ENCODE peak calls at places on chromosomes 4 and X, in seven cellular contexts. K is dorsolateral prefrontal cortex, J is cardiac fibroblast, L is AG09309, N is astrocyte of the spinal cord, I is tibial artery, M is omental fat pad. C is an unnamed sample.

GRCh38 chrX:70421618-70422017 is 1.5 kb upstream of the GDPD2 start:
- DNase-seq in K (no peak), J (peak), L (no peak), N (no peak), I (no peak), M (no peak), C (no peak)

GRCh38 chr4:135184715-135185114 is 983.1 kb upstream of the PABPC4L start:
- DNase-seq in K (no peak), J (no peak), L (no peak), N (no peak), I (no peak), M (no peak), C (no peak)

GRCh38 chr4:114078636-114079035 is 99.2 kb upstream of the ARSJ start:
- DNase-seq in K (no peak), J (peak), L (peak), N (no peak), I (no peak), M (no peak), C (no peak)

GRCh38 chrX:33949300-33949699 is 182.8 kb downstream of the FAM47A start:
- DNase-seq in K (no peak), J (no peak), L (no peak), N (no peak), I (no peak), M (no peak), C (no peak)

GRCh38 chr4:51845055-51845426 is 2.1 kb downstream of the DCUN1D4 start:
- DNase-seq in K (no peak), J (no peak), L (no peak), N (no peak), I (no peak), M (no peak), C (no peak)

GRCh38 chr4:153067376-153067775 is 131.3 kb downstream of the FHDC1 start:
- DNase-seq in K (no peak), J (peak), L (no peak), N (peak), I (no peak), M (no peak), C (no peak)

GRCh38 chr4:27005512-27006246 is 145.0 kb downstream of the STIM2 start:
- DNase-seq in K (no peak), J (peak), L (peak), N (peak), I (no peak), M (no peak), C (no peak)

GRCh38 chr4:15832523-15833451 is 54.7 kb downstream of the CD38 start:
- DNase-seq in K (no peak), J (no peak), L (no peak), N (no peak), I (no peak), M (no peak), C (no peak)

GRCh38 chrX:40908857-40909475 is 173.6 kb upstream of the MED14 start:
- DNase-seq in K (no peak), J (peak), L (no peak), N (peak), I (no peak), M (no peak), C (no peak)

GRCh38 chr4:74682567-74683359 is 111.6 kb downstream of the BTC start:
- DNase-seq in K (no peak), J (peak), L (peak), N (peak), I (no peak), M (no peak), C (no peak)

GRCh38 chrX:133335027-133335426 is 80.3 kb downstream of the GPC4 start:
- DNase-seq in K (no peak), J (peak), L (peak), N (peak), I (no peak), M (no peak), C (no peak)

GRCh38 chr4:73776363-73776762 is 36.0 kb downstream of the CXCL8 start:
- DNase-seq in K (no peak), J (peak), L (peak), N (peak), I (peak), M (no peak), C (no peak)

GRCh38 chr4:60682901-60683300 is 517.2 kb upstream of the ADGRL3 start:
- DNase-seq in K (no peak), J (peak), L (peak), N (peak), I (no peak), M (no peak), C (no peak)

GRCh38 chr4:74628808-74629616 is 165.3 kb downstream of the BTC start:
- DNase-seq in K (no peak), J (no peak), L (no peak), N (no peak), I (no peak), M (no peak), C (no peak)

GRCh38 chr4:47531241-47531953 is 46.3 kb downstream of the ATP10D start:
- DNase-seq in K (no peak), J (peak), L (no peak), N (peak), I (no peak), M (no peak), C (no peak)

GRCh38 chr4:2416564-2417195 is 1.8 kb downstream of the ZFYVE28 start:
- DNase-seq in K (no peak), J (no peak), L (no peak), N (peak), I (no peak), M (no peak), C (no peak)

GRCh38 chr4:122450847-122451246 is 5.7 kb downstream of the IL2 start:
- DNase-seq in K (no peak), J (peak), L (no peak), N (peak), I (no peak), M (no peak), C (no peak)

GRCh38 chr4:150164956-150165355 is 86.7 kb downstream of the DCLK2 start:
- DNase-seq in K (no peak), J (no peak), L (no peak), N (no peak), I (no peak), M (no peak), C (no peak)

GRCh38 chr4:15675363-15675762 is 6.3 kb upstream of the FAM200B start:
- DNase-seq in K (no peak), J (no peak), L (no peak), N (no peak), I (no peak), M (no peak), C (no peak)

GRCh38 chr4:111475001-111475400 is 670.3 kb upstream of the FAM241A start:
- DNase-seq in K (no peak), J (peak), L (peak), N (peak), I (no peak), M (no peak), C (no peak)

GRCh38 chr4:117527601-117528000 is 442.2 kb upstream of the TRAM1L1 start:
- DNase-seq in K (no peak), J (no peak), L (no peak), N (no peak), I (no peak), M (no peak), C (no peak)

GRCh38 chr4:165476214-165477098 is 97.6 kb downstream of the CPE start:
- DNase-seq in K (no peak), J (peak), L (no peak), N (peak), I (no peak), M (no peak), C (no peak)

GRCh38 chr4:125390126-125390525 is 75.4 kb downstream of the FAT4 start:
- DNase-seq in K (no peak), J (peak), L (peak), N (peak), I (no peak), M (no peak), C (no peak)

GRCh38 chr4:56705373-56705772 is 24.3 kb upstream of the HOPX start:
- DNase-seq in K (no peak), J (no peak), L (no peak), N (no peak), I (no peak), M (no peak), C (no peak)

DNA sequence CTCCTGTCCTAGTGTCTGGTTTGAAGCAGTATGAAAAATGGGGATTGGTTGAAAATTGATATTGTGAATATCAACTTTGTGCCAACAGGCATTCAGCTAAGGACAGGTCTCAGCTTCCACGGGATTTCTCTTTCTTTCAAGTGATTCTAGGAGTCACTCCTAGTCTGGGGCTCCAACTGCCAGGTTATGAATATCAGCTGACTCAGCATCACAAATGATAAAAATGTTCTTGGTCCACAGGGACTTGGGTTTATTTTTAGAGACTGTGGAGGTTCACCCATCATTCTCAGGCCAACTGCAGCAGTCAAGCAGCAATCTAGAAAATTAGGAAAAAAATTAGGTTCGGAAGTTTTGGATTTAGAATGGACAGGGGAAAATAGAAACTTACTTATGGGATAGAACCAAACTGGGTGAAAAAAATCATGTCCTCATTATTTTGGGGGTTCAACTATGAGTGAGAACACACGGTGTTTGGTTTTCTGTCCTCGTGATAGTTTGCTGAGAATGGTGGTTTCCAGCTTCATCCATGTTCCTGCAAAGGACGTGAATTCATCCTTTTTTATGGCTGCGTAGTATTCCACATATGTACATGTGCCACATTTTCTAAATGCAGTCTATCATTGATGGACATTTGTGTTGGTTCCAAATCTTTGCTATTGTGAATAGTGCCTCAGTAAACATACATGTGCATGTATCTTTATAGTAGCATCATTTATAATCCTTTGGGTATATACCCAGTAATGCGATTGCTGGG is 29.0 kb upstream of the TCP11X1 start:
- DNase-seq in K (no peak), J (no peak), L (no peak), N (no peak), I (no peak), M (no peak), C (no peak)
- TF ChIP-seq CTCF in K (no peak), J (no peak), L (no peak), N (no peak), I (no peak), M (no peak), C (no peak)

GRCh38 chrX:110116581-110116980 is 113.7 kb downstream of the TMEM164 start:
- DNase-seq in K (no peak), J (no peak), L (no peak), N (no peak), I (no peak), M (no peak), C (no peak)
- TF ChIP-seq CTCF in K (no peak), J (no peak), L (no peak), N (no peak), I (no peak), M (no peak), C (no peak)

DNA sequence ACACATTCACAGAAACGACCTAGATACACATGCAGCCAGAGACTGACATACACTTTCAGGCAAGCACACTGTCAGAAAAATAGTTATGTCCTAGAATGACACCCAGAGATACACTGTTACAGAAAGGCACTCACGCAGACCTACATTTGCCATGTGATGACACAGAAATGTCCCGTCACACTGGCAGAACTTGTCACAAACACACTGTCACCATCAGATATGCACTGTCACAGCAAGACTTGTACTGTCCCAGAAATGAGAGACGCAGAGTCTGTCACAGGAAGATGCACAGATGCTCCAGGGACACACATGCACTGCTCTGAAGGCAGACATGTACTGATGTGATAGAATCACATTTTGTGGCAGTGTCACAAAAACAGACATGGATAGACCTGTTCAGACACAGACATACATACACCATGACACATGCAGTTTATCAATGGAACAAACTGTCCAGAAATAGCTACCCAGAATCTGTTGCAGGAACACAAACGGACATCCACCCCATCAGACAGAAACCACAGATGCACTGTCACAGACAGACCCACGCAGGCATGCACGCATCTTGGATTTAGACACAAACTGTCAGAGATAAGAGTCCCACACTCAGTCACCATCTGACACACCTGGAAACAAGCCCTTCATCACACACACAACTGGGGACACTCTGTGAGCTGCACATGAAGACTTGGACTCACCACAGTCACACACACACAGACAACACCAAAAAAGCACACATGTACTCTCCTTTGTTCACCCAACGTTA is 1.3 kb upstream of the PIM2 start:
- DNase-seq in K (no peak), J (no peak), L (no peak), N (no peak), I (no peak), M (no peak), C (no peak)
- TF ChIP-seq CTCF in K (no peak), J (no peak), L (no peak), N (no peak), I (no peak), M (no peak), C (no peak)

DNA sequence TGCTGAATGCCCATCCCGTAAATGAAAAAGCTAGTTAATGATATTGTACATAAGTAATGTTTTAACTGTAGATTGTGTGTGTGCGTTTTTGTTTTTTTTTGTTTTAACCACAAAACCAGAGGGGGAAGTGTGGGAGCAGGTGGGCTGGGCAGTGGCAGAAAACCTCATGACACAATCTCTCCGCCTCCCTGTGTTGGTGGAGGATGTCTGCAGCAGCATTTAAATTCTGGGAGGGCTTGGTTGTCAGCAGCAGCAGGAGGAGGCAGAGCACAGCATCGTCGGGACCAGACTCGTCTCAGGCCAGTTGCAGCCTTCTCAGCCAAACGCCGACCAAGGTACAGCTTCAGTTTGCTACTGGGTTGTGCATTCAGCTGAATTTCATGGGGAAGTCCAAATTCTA is at the start of gene SPP1:
- DNase-seq in K (peak), J (peak), L (no peak), N (peak), I (no peak), M (no peak), C (no peak)
- TF ChIP-seq CTCF in K (peak), J (no peak), L (peak), N (no peak), I (no peak), M (no peak), C (no peak)

DNA sequence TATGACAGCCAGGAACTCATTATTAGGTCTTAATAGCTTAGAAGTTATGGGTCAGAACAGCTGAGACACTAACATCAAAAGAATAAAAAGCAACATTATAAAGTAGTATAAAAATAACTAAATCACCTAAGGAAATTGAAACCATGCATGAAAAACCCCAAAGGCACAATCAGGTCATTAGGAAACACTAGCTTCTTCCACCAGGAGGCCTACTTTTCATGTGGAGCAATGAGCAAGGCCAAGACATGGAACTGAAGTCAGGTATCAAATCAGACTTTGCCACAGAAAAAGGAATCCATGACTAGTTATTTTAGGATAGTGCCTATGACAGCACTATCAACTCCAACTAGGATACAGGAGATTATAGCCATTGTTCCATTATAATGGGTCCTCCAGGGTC is 7.9 kb downstream of the HUWE1 start:
- DNase-seq in K (no peak), J (peak), L (no peak), N (no peak), I (no peak), M (no peak), C (no peak)
- TF ChIP-seq CTCF in K (no peak), J (peak), L (no peak), N (peak), I (no peak), M (no peak), C (no peak)

GRCh38 chrX:86379209-86379608 is 231.0 kb downstream of the DACH2 start:
- DNase-seq in K (no peak), J (no peak), L (no peak), N (no peak), I (no peak), M (no peak), C (no peak)
- TF ChIP-seq CTCF in K (no peak), J (no peak), L (no peak), N (no peak), I (no peak), M (no peak), C (no peak)

GRCh38 chr4:92265798-92266197 is 38.0 kb upstream of the GRID2 start:
- DNase-seq in K (no peak), J (no peak), L (no peak), N (no peak), I (no peak), M (no peak), C (no peak)

GRCh38 chr4:92266521-92266920 is 37.2 kb upstream of the GRID2 start:
- DNase-seq in K (no peak), J (no peak), L (no peak), N (no peak), I (no peak), M (no peak), C (no peak)

GRCh38 chr4:92268642-92269041 is 35.1 kb upstream of the GRID2 start:
- DNase-seq in K (no peak), J (no peak), L (no peak), N (no peak), I (no peak), M (no peak), C (no peak)

GRCh38 chr4:92265066-92265465 is 38.7 kb upstream of the GRID2 start:
- DNase-seq in K (no peak), J (peak), L (no peak), N (no peak), I (no peak), M (no peak), C (no peak)

GRCh38 chr4:92270908-92271307 is 32.9 kb upstream of the GRID2 start:
- DNase-seq in K (no peak), J (no peak), L (no peak), N (no peak), I (no peak), M (no peak), C (no peak)
- TF ChIP-seq CTCF in K (no peak), J (no peak), L (no peak), N (no peak), I (no peak), M (no peak), C (peak)

GRCh38 chrX:72127332-72127731 is 4.4 kb downstream of the RTL5 start:
- DNase-seq in K (no peak), J (no peak), L (no peak), N (no peak), I (no peak), M (no peak), C (no peak)

GRCh38 chrX:72128183-72128834 is 3.4 kb downstream of the RTL5 start:
- DNase-seq in K (no peak), J (no peak), L (no peak), N (no peak), I (no peak), M (no peak), C (no peak)

GRCh38 chrX:72129661-72130060 is 2.1 kb downstream of the RTL5 start:
- DNase-seq in K (no peak), J (no peak), L (no peak), N (no peak), I (no peak), M (no peak), C (no peak)

GRCh38 chrX:72130156-72130761 is 1.5 kb downstream of the RTL5 start:
- DNase-seq in K (no peak), J (no peak), L (no peak), N (no peak), I (no peak), M (no peak), C (no peak)

DNA sequence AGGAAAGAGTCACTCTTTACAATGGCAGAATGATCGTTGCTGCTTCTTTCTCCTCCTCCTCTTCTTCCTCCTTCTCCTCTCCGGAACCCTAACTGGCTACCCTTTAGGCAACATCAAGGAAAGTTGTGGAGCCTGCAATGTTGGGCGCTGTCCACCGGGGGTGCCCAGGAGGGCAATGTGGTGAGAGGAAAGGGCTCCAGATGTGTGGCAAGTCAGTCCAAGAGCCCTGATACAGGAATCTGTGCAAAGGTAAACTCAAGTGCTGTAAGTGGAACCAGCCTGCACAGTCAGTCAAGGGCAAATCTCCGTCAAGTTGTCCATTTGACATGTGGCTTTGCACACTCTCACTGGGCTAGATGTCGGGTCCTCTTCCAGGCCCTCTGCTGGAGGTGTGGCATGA is 2.8 kb downstream of the RTL5 start:
- DNase-seq in K (no peak), J (no peak), L (no peak), N (no peak), I (no peak), M (no peak), C (no peak)
- TF ChIP-seq CTCF in K (no peak), J (peak), L (peak), N (peak), I (no peak), M (no peak), C (no peak)

GRCh38 chrX:11546917-11547316 is 118.8 kb downstream of the ARHGAP6 start:
- DNase-seq in K (no peak), J (no peak), L (no peak), N (no peak), I (no peak), M (no peak), C (no peak)

GRCh38 chrX:11540532-11541377 is 125.0 kb downstream of the ARHGAP6 start:
- DNase-seq in K (no peak), J (peak), L (no peak), N (no peak), I (no peak), M (no peak), C (no peak)

GRCh38 chrX:11541510-11541909 is 124.2 kb downstream of the ARHGAP6 start:
- DNase-seq in K (no peak), J (peak), L (no peak), N (no peak), I (no peak), M (no peak), C (no peak)

DNA sequence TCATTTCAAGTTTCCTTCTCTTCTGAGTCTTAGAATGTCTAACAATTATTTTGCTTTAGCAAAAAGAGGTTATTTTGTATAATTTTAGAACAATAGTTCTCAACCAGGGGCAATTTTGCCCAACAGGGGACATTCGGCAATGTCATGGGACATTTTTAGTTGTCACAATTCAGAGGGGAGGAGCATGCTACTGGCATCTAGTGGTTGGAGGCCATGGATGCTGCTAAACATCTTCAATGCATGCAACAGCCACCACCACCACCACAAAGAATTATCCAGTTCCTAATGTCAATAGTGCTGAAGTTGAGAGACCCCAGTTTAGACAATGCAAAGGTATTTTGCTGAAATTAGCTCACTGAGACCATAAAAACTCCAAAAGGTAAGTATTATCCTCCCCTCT is 122.5 kb downstream of the ARHGAP6 start:
- DNase-seq in K (no peak), J (no peak), L (no peak), N (no peak), I (no peak), M (no peak), C (no peak)
- TF ChIP-seq CTCF in K (no peak), J (no peak), L (no peak), N (no peak), I (no peak), M (no peak), C (no peak)

C was measured in D721Med.